ENCODE peak calls at places on chromosomes 2 and 18, in ten cellular contexts. E, Q, X, K, O, H, R, Y, M and L are unnamed samples.

GRCh38 chr18:58087928-58088722 is 44.1 kb downstream of the NEDD4L start:
- DNase-seq in Q (no peak), R (no peak), X (peak), K (no peak), H (peak), Y (no peak), O (peak), M (no peak), E (no peak), L (no peak)

GRCh38 chr2:65019010-65019409 is 29.8 kb downstream of the SLC1A4 start:
- DNase-seq in O (no peak), R (no peak), K (no peak), X (no peak), Y (no peak), H (no peak), Q (no peak), M (no peak), E (no peak), L (no peak)

GRCh38 chr2:235679471-235679870 is 185.6 kb downstream of the AGAP1 start:
- DNase-seq in R (no peak), Q (no peak), K (no peak), Y (no peak), E (no peak), M (no peak), O (no peak), H (no peak), X (no peak), L (peak)

GRCh38 chr2:151878655-151879563 is 50.7 kb upstream of the ARL5A start:
- DNase-seq in R (peak), H (peak), Q (no peak), K (no peak), X (peak), Y (peak), E (peak), O (no peak), M (no peak), L (no peak)

GRCh38 chr18:56407631-56408030 is 230.8 kb downstream of the TXNL1 start:
- DNase-seq in X (no peak), Y (no peak), K (no peak), Q (no peak), E (no peak), M (no peak), H (no peak), R (no peak), O (no peak), L (no peak)

GRCh38 chr2:73823916-73824523 is 4.7 kb upstream of the STAMBP start:
- DNase-seq in H (peak), K (no peak), O (peak), E (peak), M (peak), Y (peak), X (peak), Q (no peak), R (peak), L (no peak)

GRCh38 chr2:106358081-106358480 is 110.1 kb downstream of the RGPD3 start:
- DNase-seq in Q (no peak), X (no peak), M (no peak), H (no peak), K (no peak), E (no peak), R (no peak), Y (no peak), O (no peak), L (no peak)

GRCh38 chr2:224594840-224595239 is 9.7 kb upstream of the CUL3 start:
- DNase-seq in O (peak), M (no peak), Q (no peak), E (no peak), K (no peak), Y (no peak), R (no peak), H (peak), X (no peak), L (no peak)

GRCh38 chr18:58129019-58129374 is 85.0 kb downstream of the NEDD4L start:
- DNase-seq in X (no peak), H (no peak), E (no peak), R (no peak), O (no peak), K (no peak), M (no peak), Y (no peak), Q (no peak), L (no peak)

GRCh38 chr18:77899972-77900754 is 650.5 kb downstream of the GALR1 start:
- DNase-seq in M (peak), K (no peak), O (no peak), Y (peak), X (peak), H (peak), E (peak), R (peak), Q (no peak), L (no peak)
- H3K4me3 ChIP-seq in M (peak), K (peak), O (no peak), Y (peak), X (no peak), H (no peak), E (no peak), R (no peak), Q (peak), L (peak)

GRCh38 chr2:169717691-169718063 is 16.0 kb upstream of the KLHL23 start:
- DNase-seq in Y (no peak), X (no peak), Q (no peak), M (no peak), O (no peak), R (no peak), H (no peak), E (no peak), K (no peak), L (no peak)

GRCh38 chr2:169714699-169715098 is 18.9 kb upstream of the KLHL23 start:
- DNase-seq in O (no peak), M (no peak), H (no peak), Y (no peak), Q (no peak), E (no peak), R (no peak), K (no peak), X (peak), L (no peak)

GRCh38 chr2:169716229-169716886 is 17.3 kb upstream of the KLHL23 start:
- DNase-seq in E (peak), Q (no peak), K (no peak), R (peak), Y (peak), H (peak), X (peak), O (peak), M (no peak), L (no peak)

GRCh38 chr2:169716938-169717690 is 16.5 kb upstream of the KLHL23 start:
- DNase-seq in M (no peak), E (no peak), Q (no peak), Y (peak), O (peak), K (no peak), R (peak), H (peak), X (peak), L (no peak)

GRCh38 chr2:169715379-169716228 is 18.0 kb upstream of the KLHL23 start:
- DNase-seq in O (peak), M (peak), E (peak), H (no peak), X (peak), Y (peak), Q (no peak), K (no peak), R (peak), L (peak)
- H3K4me3 ChIP-seq in O (no peak), M (no peak), E (no peak), H (peak), X (no peak), Y (no peak), Q (no peak), K (peak), R (peak), L (no peak)

GRCh38 chr2:118853647-118854367 is 6.4 kb upstream of the EN1 start:
- DNase-seq in X (no peak), E (no peak), R (no peak), H (no peak), Q (no peak), O (no peak), K (no peak), M (no peak), Y (no peak), L (no peak)
- H3K4me3 ChIP-seq in X (peak), E (no peak), R (no peak), H (no peak), Q (no peak), O (no peak), K (no peak), M (no peak), Y (no peak), L (no peak)

GRCh38 chr2:70805987-70806386 is 14.4 kb downstream of the CLEC4F start:
- DNase-seq in M (peak), R (no peak), Y (no peak), O (no peak), E (no peak), X (no peak), H (no peak), Q (no peak), K (no peak), L (no peak)

GRCh38 chr2:70807102-70807827 is 13.1 kb downstream of the CLEC4F start:
- DNase-seq in H (no peak), M (no peak), X (no peak), Y (no peak), Q (no peak), R (no peak), E (no peak), O (no peak), K (no peak), L (no peak)

GRCh38 chr2:70808983-70809958 is 11.1 kb downstream of the CLEC4F start:
- DNase-seq in H (no peak), R (no peak), O (no peak), Y (no peak), M (no peak), X (no peak), Q (no peak), K (no peak), E (no peak), L (no peak)

GRCh38 chr2:70806620-70807019 is 13.8 kb downstream of the CLEC4F start:
- DNase-seq in K (no peak), M (no peak), X (no peak), Q (no peak), H (no peak), E (no peak), R (no peak), Y (no peak), O (no peak), L (no peak)

GRCh38 chr2:70807828-70808118 is 12.6 kb downstream of the CLEC4F start:
- DNase-seq in H (no peak), K (no peak), X (no peak), M (no peak), Y (no peak), O (no peak), R (no peak), Q (no peak), E (no peak), L (no peak)
- H3K4me3 ChIP-seq in H (no peak), K (no peak), X (no peak), M (no peak), Y (no peak), O (no peak), R (no peak), Q (no peak), E (no peak), L (no peak)

DNA sequence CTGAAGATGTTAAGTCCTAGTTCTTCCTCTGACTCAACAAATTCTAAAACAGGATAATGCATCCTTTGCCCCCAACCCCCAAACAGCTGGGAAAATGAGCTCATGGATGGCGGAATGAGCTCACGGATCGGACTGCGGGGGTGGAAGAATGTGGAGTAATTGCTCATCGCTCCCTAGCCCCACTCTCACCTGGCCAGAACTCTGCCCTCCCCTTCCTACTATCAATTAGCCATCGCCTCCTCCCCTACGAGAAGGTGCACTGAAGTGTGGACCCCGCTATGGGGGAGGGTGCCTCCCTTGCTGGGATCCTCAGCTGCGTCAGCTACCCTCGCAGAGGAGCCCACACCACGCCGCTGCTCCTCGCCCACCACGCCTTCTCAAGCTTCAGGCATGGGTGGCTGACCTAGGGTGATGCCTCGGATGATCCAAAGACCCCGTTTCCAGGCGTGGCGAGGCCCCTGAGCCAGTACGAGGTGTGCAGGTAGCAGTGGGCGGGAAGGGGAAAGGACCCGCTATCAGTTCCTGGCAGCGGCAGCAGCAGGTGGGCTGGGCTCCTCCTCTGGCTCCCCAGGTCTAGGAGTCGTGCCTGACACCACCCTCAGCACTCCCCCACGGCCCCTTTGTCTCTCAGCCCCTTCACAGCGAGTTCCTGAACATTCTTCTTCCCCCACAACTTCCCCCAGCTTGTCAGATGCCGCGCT is 82.1 kb upstream of the POMC start:
- DNase-seq in E (peak), X (peak), H (peak), M (peak), Q (no peak), K (no peak), R (peak), Y (peak), O (peak), L (peak)
- H3K4me3 ChIP-seq in E (peak), X (no peak), H (no peak), M (peak), Q (no peak), K (no peak), R (no peak), Y (no peak), O (no peak), L (no peak)

DNA sequence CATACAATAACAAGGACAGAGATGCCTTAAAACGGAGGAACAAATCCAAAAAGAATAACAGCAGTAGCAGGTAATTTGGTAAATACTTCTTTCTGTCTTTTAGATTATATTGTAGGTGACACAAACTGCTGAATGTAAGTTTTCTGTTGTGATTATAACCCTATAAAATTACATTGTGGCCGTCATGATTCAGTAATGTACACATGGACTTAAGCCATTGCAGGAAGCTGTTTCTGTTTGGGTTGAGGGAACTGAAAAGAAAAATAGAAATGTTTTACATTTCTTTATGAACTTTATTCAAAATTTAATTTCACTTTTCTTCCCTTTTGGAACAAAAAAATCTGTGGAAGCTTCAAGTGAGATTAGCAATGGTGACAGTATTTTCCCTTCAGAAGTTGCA is 1.2 kb downstream of the MXD1 start:
- DNase-seq in R (no peak), M (no peak), K (no peak), Q (no peak), E (no peak), O (peak), X (no peak), H (peak), Y (no peak), L (no peak)
- H3K4me3 ChIP-seq in R (peak), M (peak), K (peak), Q (peak), E (peak), O (peak), X (peak), H (peak), Y (peak), L (no peak)

GRCh38 chr2:20682166-20682565 is 15.2 kb downstream of the GDF7 start:
- DNase-seq in K (no peak), R (no peak), Y (no peak), H (no peak), E (no peak), Q (no peak), X (no peak), O (peak), M (no peak), L (no peak)

GRCh38 chr2:20689428-20690264 is 22.7 kb downstream of the GDF7 start:
- DNase-seq in H (no peak), R (peak), K (no peak), M (no peak), O (no peak), Y (no peak), Q (no peak), E (no peak), X (no peak), L (no peak)

GRCh38 chr2:20680744-20681143 is 13.8 kb downstream of the GDF7 start:
- DNase-seq in H (no peak), O (no peak), Q (no peak), M (no peak), E (no peak), K (no peak), R (no peak), X (no peak), Y (no peak), L (no peak)

GRCh38 chr2:20687260-20687772 is 20.4 kb downstream of the GDF7 start:
- DNase-seq in K (no peak), R (no peak), X (peak), Q (no peak), Y (no peak), M (no peak), O (peak), E (no peak), H (no peak), L (no peak)

GRCh38 chr2:20684581-20685063 is 17.7 kb downstream of the GDF7 start:
- DNase-seq in Q (no peak), K (no peak), M (no peak), E (no peak), H (no peak), X (no peak), Y (no peak), O (no peak), R (no peak), L (no peak)
- H3K4me3 ChIP-seq in Q (no peak), K (no peak), M (no peak), E (no peak), H (no peak), X (no peak), Y (no peak), O (no peak), R (no peak), L (no peak)